ENCODE peak calls at places on chromosomes 12 and 14, in five cellular contexts. One of them, this sample, is unnamed.

GRCh38 chr14:96364911-96365310 is 1.6 kb downstream of the GSKIP start:
- DNase-seq in NCI-H2081: no peak
- DNase-seq in GM04504: no peak
- DNase-seq in smooth muscle cell of the brain vasculature: no peak
- DNase-seq in Calu3: no peak
- DNase-seq in this sample: peak; percentile 89

GRCh38 chr12:131872154-131873046 is 22.0 kb upstream of the ULK1 start:
- DNase-seq in NCI-H2081: no peak
- DNase-seq in GM04504: peak; percentile 85
- DNase-seq in smooth muscle cell of the brain vasculature: no peak
- DNase-seq in Calu3: peak; percentile 90
- DNase-seq in this sample: no peak

GRCh38 chr14:65704850-65705249 is 292.3 kb downstream of the FUT8 start:
- DNase-seq in NCI-H2081: no peak
- DNase-seq in GM04504: no peak
- DNase-seq in smooth muscle cell of the brain vasculature: no peak
- DNase-seq in Calu3: no peak
- DNase-seq in this sample: no peak

GRCh38 chr12:84636801-84637285 is 275.8 kb downstream of the SLC6A15 start:
- DNase-seq in NCI-H2081: no peak
- DNase-seq in GM04504: no peak
- DNase-seq in smooth muscle cell of the brain vasculature: no peak
- DNase-seq in Calu3: no peak
- DNase-seq in this sample: no peak

GRCh38 chr14:53399057-53399456 is 245.9 kb upstream of the DDHD1 start:
- DNase-seq in NCI-H2081: no peak
- DNase-seq in GM04504: no peak
- DNase-seq in smooth muscle cell of the brain vasculature: peak; percentile 28
- DNase-seq in Calu3: no peak
- DNase-seq in this sample: no peak

GRCh38 chr12:7642287-7642686 is 23.4 kb downstream of the APOBEC1 start:
- DNase-seq in NCI-H2081: no peak
- DNase-seq in GM04504: no peak
- DNase-seq in smooth muscle cell of the brain vasculature: no peak
- DNase-seq in Calu3: no peak
- DNase-seq in this sample: no peak

GRCh38 chr12:101229841-101230241 is 19.8 kb upstream of the SLC5A8 start:
- DNase-seq in NCI-H2081: no peak
- DNase-seq in GM04504: no peak
- DNase-seq in smooth muscle cell of the brain vasculature: no peak
- DNase-seq in Calu3: no peak
- DNase-seq in this sample: no peak

GRCh38 chr12:121927798-121928197 is 9.4 kb downstream of the CFAP251 start:
- DNase-seq in NCI-H2081: no peak
- DNase-seq in GM04504: no peak
- DNase-seq in smooth muscle cell of the brain vasculature: no peak
- DNase-seq in Calu3: no peak
- DNase-seq in this sample: no peak

GRCh38 chr12:56634837-56635538 is 4.9 kb upstream of the BAZ2A start:
- DNase-seq in NCI-H2081: peak; percentile 79
- DNase-seq in GM04504: peak; percentile 74
- DNase-seq in smooth muscle cell of the brain vasculature: no peak
- DNase-seq in Calu3: peak; percentile 88
- DNase-seq in this sample: peak; percentile 90

GRCh38 chr14:55107766-55108554 is 21.1 kb upstream of the LGALS3 start:
- DNase-seq in NCI-H2081: no peak
- DNase-seq in GM04504: peak; percentile 92
- DNase-seq in smooth muscle cell of the brain vasculature: peak; percentile 95
- DNase-seq in Calu3: peak; percentile 82
- DNase-seq in this sample: peak; percentile 84

This sample was measured in small intestine.